ENCODE peak calls at places on chromosomes 4 and X, in seven cellular contexts. T is cardiac muscle cell, A is T-cell, U is NCI-H510A, F is K562, K is kidney tubule cell, P is NCI-H774. Y is an unnamed sample.

GRCh38 chrX:41127476-41128192 is 42.4 kb downstream of the USP9X start:
- DNase-seq in T (no peak), A (no peak), U (no peak), F (no peak), K (peak), P (peak), Y (no peak)

GRCh38 chr4:57044996-57045395 is 65.2 kb downstream of the IGFBP7 start:
- DNase-seq in T (no peak), A (no peak), U (no peak), F (no peak), K (peak), P (no peak), Y (no peak)

GRCh38 chrX:45801554-45801953 is 600.9 kb upstream of the DIPK2B start:
- DNase-seq in T (peak), A (no peak), U (no peak), F (no peak), K (peak), P (no peak), Y (peak)

GRCh38 chr4:87679449-87680169 is 29.5 kb downstream of the DMP1 start:
- DNase-seq in T (peak), A (peak), U (peak), F (peak), K (peak), P (no peak), Y (peak)

GRCh38 chrX:21745756-21746155 is 12.2 kb downstream of the SMPX start:
- DNase-seq in T (peak), A (peak), U (no peak), F (peak), K (peak), P (no peak), Y (peak)

GRCh38 chr4:10164877-10165283 is 48.3 kb upstream of the WDR1 start:
- DNase-seq in T (peak), A (no peak), U (no peak), F (peak), K (peak), P (no peak), Y (peak)

GRCh38 chrX:36609653-36610585 is 398.2 kb upstream of the FAM47C start:
- DNase-seq in T (no peak), A (no peak), U (no peak), F (no peak), K (peak), P (no peak), Y (no peak)

GRCh38 chrX:40056420-40056819 is 41.3 kb downstream of the BCOR start:
- DNase-seq in T (no peak), A (no peak), U (no peak), F (no peak), K (no peak), P (no peak), Y (no peak)

GRCh38 chr4:81970454-81970853 is 403.3 kb downstream of the HNRNPD start:
- DNase-seq in T (no peak), A (no peak), U (no peak), F (no peak), K (no peak), P (no peak), Y (no peak)

Y was measured in B cell.